ENCODE peak calls at places on chromosomes 5 and 9, in nine cellular contexts. Y is amniotic stem cell; V is lung microvascular endothelial cell; Z is naive thymus-derived CD8-positive, alpha-beta T cell; N is naive B cell; J is RWPE1; B is choroid plexus epithelial cell; S is hypothalamus; L is neural progenitor cell. I is an unnamed sample.

GRCh38 chr5:27020965-27021364 is 17.4 kb downstream of the CDH9 start:
- DNase-seq in Y (no peak), Z (no peak), B (peak), J (peak), V (no peak), L (no peak), S (no peak), N (no peak), I (no peak)

GRCh38 chr5:114857951-114858401 is 311.7 kb downstream of the TRIM36 start:
- DNase-seq in L (peak), V (no peak), N (no peak), Z (no peak), S (no peak), J (no peak), Y (no peak), B (no peak), I (no peak)

GRCh38 chr9:33446507-33447403 is 638 bp downstream of the AQP3 start:
- DNase-seq in J (peak), Y (no peak), N (no peak), B (peak), Z (peak), L (peak), V (peak), S (no peak), I (no peak)

GRCh38 chr5:171477101-171477500 is 57.7 kb downstream of the FGF18 start:
- DNase-seq in B (peak), Y (no peak), S (no peak), L (no peak), N (no peak), V (no peak), Z (no peak), J (no peak), I (no peak)

GRCh38 chr5:84696651-84697050 is 312.0 kb upstream of the EDIL3 start:
- DNase-seq in V (no peak), L (no peak), Z (no peak), B (no peak), N (no peak), S (no peak), J (peak), Y (no peak), I (no peak)

GRCh38 chr5:65803699-65804426 is 81.9 kb downstream of the NLN start:
- DNase-seq in L (no peak), V (no peak), B (peak), Z (no peak), J (no peak), S (no peak), Y (no peak), N (no peak), I (no peak)

GRCh38 chr9:115921301-115921700 is 232.3 kb upstream of the PAPPA start:
- DNase-seq in L (no peak), S (no peak), N (no peak), B (peak), Z (no peak), Y (no peak), J (no peak), V (no peak), I (no peak)

GRCh38 chr5:159286420-159287035 is 23.4 kb downstream of the UBLCP1 start:
- DNase-seq in J (no peak), S (no peak), N (peak), Z (no peak), Y (peak), V (peak), L (peak), B (peak), I (peak)

GRCh38 chr9:113488490-113488889 is 25.0 kb downstream of the RGS3 start:
- DNase-seq in S (no peak), L (no peak), J (no peak), Z (no peak), V (no peak), N (no peak), B (no peak), Y (no peak), I (no peak)

GRCh38 chr9:128685636-128686489 is 3.2 kb upstream of the SET start:
- DNase-seq in J (no peak), L (no peak), N (peak), B (no peak), S (no peak), Z (peak), Y (no peak), V (peak), I (no peak)

GRCh38 chr9:125476645-125477044 is 215.0 kb downstream of the GAPVD1 start:
- DNase-seq in B (no peak), Z (no peak), J (no peak), L (no peak), V (no peak), N (no peak), Y (no peak), S (no peak), I (no peak)

GRCh38 chr5:79611046-79611829 is 1.0 kb upstream of the TENT2 start:
- DNase-seq in N (no peak), Y (no peak), L (no peak), Z (no peak), J (no peak), V (no peak), S (no peak), B (no peak), I (no peak)

GRCh38 chr5:93581738-93582414 is 857 bp upstream of the NR2F1-AS1 start:
- DNase-seq in V (peak), J (no peak), N (no peak), L (peak), Y (no peak), S (no peak), B (peak), Z (no peak), I (no peak)

GRCh38 chr5:9544502-9545300 is 1.2 kb downstream of the SEMA5A start:
- DNase-seq in L (peak), B (peak), V (peak), S (peak), N (peak), J (peak), Y (peak), Z (no peak), I (no peak)

GRCh38 chr9:119795395-119795794 is 426.2 kb upstream of the BRINP1 start:
- DNase-seq in N (no peak), Y (no peak), S (no peak), L (no peak), Z (no peak), B (no peak), J (no peak), V (no peak), I (no peak)

GRCh38 chr5:174777116-174777515 is 52.7 kb downstream of the MSX2 start:
- DNase-seq in S (no peak), Y (no peak), Z (no peak), N (no peak), V (no peak), B (no peak), J (no peak), L (no peak), I (no peak)

GRCh38 chr5:157431544-157432200 is 28.3 kb upstream of the NIPAL4 start:
- DNase-seq in Z (no peak), J (peak), V (peak), S (no peak), Y (peak), L (peak), B (peak), N (peak), I (peak)

I was measured in glomerular endothelial cell.